ENCODE peak calls at places on chromosomes 4 and X, in six cellular contexts. K is Daoy; M is fibroblast of pulmonary artery; N is NCI-H1092; D is EL; E is naive thymus-derived CD8-positive, alpha-beta T cell. P is an unnamed sample.

GRCh38 chrX:72306851-72307645 is 1.3 kb upstream of the CITED1 start:
- DNase-seq in N (peak; percentile 60), E (peak; percentile 22), M (peak; percentile 66), K (peak; percentile 81), D (peak; percentile 73), P (peak; percentile 64)

GRCh38 chr4:87649980-87650379 is at the start of gene DMP1:
- DNase-seq in E (no peak), D (no peak), N (no peak), K (no peak), M (no peak), P (no peak)

GRCh38 chr4:100823066-100823992 is 305.5 kb upstream of the EMCN start:
- DNase-seq in D (peak; percentile 50), M (peak; percentile 27), N (no peak), K (no peak), E (no peak), P (peak; percentile 70)

GRCh38 chr4:151489462-151490203 is 80.7 kb downstream of the FHIP1A start:
- DNase-seq in N (no peak), D (no peak), K (no peak), E (no peak), M (no peak), P (peak; percentile 45)

GRCh38 chr4:40576651-40577480 is 52.8 kb downstream of the RBM47 start:
- DNase-seq in N (peak; percentile 58), E (no peak), K (peak; percentile 83), M (peak; percentile 95), D (peak; percentile 88), P (peak; percentile 89)

GRCh38 chr4:52984469-52984868 is 122.4 kb downstream of the RASL11B start:
- DNase-seq in M (no peak), D (peak; percentile 10), N (no peak), E (no peak), K (no peak), P (no peak)

GRCh38 chr4:109434007-109434792 is 585 bp downstream of the SEC24B start:
- DNase-seq in D (peak; percentile 35), N (no peak), M (peak; percentile 21), E (peak; percentile 21), K (peak; percentile 11), P (peak; percentile 9)

GRCh38 chrX:131617182-131617581 is 73.3 kb downstream of the OR13H1 start:
- DNase-seq in M (peak; percentile 21), K (peak; percentile 67), D (peak; percentile 0), E (no peak), N (no peak), P (peak; percentile 25)

GRCh38 chrX:16839852-16840460 is 30.2 kb downstream of the RBBP7 start:
- DNase-seq in M (peak; percentile 81), K (peak; percentile 38), E (no peak), N (no peak), D (peak; percentile 70), P (peak; percentile 70)

GRCh38 chr4:141645611-141646340 is 9.4 kb downstream of the IL15 start:
- DNase-seq in N (no peak), M (peak; percentile 69), D (peak; percentile 91), K (peak; percentile 41), E (no peak), P (no peak)

GRCh38 chr4:97370581-97370980 is 772.7 kb downstream of the STPG2 start:
- DNase-seq in M (no peak), N (no peak), E (no peak), K (no peak), D (no peak), P (no peak)

GRCh38 chrX:1486749-1487361 is 34.1 kb upstream of the ASMTL start:
- DNase-seq in D (no peak), K (no peak), N (no peak), E (no peak), M (no peak), P (no peak)

GRCh38 chrX:153983321-153983729 is 10.8 kb downstream of the TMEM187 start:
- DNase-seq in M (no peak), D (no peak), E (no peak), N (no peak), K (no peak), P (no peak)

GRCh38 chrX:118594697-118595420 is 99.2 kb downstream of the DOCK11 start:
- DNase-seq in E (no peak), D (peak; percentile 1), K (no peak), N (no peak), M (peak; percentile 4), P (peak; percentile 10)

P was measured in NCI-H226.